ENCODE peak calls at places on chromosomes 16 and 17, in four cellular contexts. U, O, Y and C are unnamed samples.

GRCh38 chr16:28149016-28149888 is 62.5 kb downstream of the XPO6 start:
- DNase-seq in U (no peak), O (no peak), Y (no peak), C (no peak)

GRCh38 chr17:50560185-50560824 is at the start of gene CACNA1G:
- DNase-seq in U (peak), O (peak), Y (peak), C (peak)

GRCh38 chr16:85835956-85836705 is 36.6 kb downstream of the COX4I1 start:
- DNase-seq in U (no peak), O (no peak), Y (no peak), C (no peak)

GRCh38 chr17:48429638-48430586 is at the start of gene SKAP1:
- DNase-seq in U (peak), O (peak), Y (no peak), C (no peak)

GRCh38 chr17:64686705-64687104 is 24.6 kb upstream of the SMURF2 start:
- DNase-seq in U (no peak), O (peak), Y (no peak), C (no peak)

GRCh38 chr16:85328665-85329058 is 216.4 kb upstream of the CIBAR2 start:
- DNase-seq in U (no peak), O (no peak), Y (no peak), C (no peak)

GRCh38 chr17:38453951-38454421 is 25.7 kb downstream of the ARHGAP23 start:
- DNase-seq in U (peak), O (no peak), Y (no peak), C (no peak)

GRCh38 chr17:41406205-41406604 is 8.8 kb upstream of the KRT31 start:
- DNase-seq in U (no peak), O (no peak), Y (no peak), C (no peak)

GRCh38 chr17:28228109-28228840 is 90.7 kb upstream of the TMEM97 start:
- DNase-seq in U (peak), O (no peak), Y (no peak), C (no peak)

GRCh38 chr17:4796550-4796915 is 569 bp downstream of the PSMB6 start:
- DNase-seq in U (peak), O (no peak), Y (no peak), C (no peak)

GRCh38 chr17:63382826-63383225 is 63.3 kb downstream of the CYB561 start:
- DNase-seq in U (no peak), O (no peak), Y (no peak), C (no peak)

GRCh38 chr16:83136924-83137323 is 510.2 kb downstream of the CDH13 start:
- DNase-seq in U (no peak), O (no peak), Y (no peak), C (no peak)

GRCh38 chr16:56869513-56870270 is 4.7 kb downstream of the SLC12A3 start:
- DNase-seq in U (no peak), O (no peak), Y (no peak), C (no peak)
- TF ChIP-seq CTCF in U (peak), O (no peak), Y (peak), C (no peak)

GRCh38 chr16:1428511-1428910 is 2.4 kb upstream of the PERCC1 start:
- DNase-seq in U (no peak), O (no peak), Y (no peak), C (no peak)
- TF ChIP-seq CTCF in U (peak), O (no peak), Y (peak), C (no peak)

GRCh38 chr17:59745040-59745439 is 37.6 kb downstream of the VMP1 start:
- DNase-seq in U (no peak), O (no peak), Y (no peak), C (no peak)

GRCh38 chr17:59743842-59744241 is 36.4 kb downstream of the VMP1 start:
- DNase-seq in U (no peak), O (no peak), Y (no peak), C (no peak)

GRCh38 chr17:59748591-59748990 is 41.1 kb downstream of the VMP1 start:
- DNase-seq in U (no peak), O (no peak), Y (no peak), C (no peak)

GRCh38 chr17:59751955-59752413 is 44.5 kb downstream of the VMP1 start:
- DNase-seq in U (no peak), O (no peak), Y (no peak), C (no peak)

GRCh38 chr17:59746849-59747445 is 39.5 kb downstream of the VMP1 start:
- DNase-seq in U (peak), O (no peak), Y (no peak), C (no peak)
- TF ChIP-seq CTCF in U (peak), O (peak), Y (peak), C (peak)

GRCh38 chr17:916315-916714 is 63.3 kb downstream of the NXN start:
- DNase-seq in U (no peak), O (no peak), Y (no peak), C (no peak)
- TF ChIP-seq CTCF in U (peak), O (no peak), Y (peak), C (peak)

DNA sequence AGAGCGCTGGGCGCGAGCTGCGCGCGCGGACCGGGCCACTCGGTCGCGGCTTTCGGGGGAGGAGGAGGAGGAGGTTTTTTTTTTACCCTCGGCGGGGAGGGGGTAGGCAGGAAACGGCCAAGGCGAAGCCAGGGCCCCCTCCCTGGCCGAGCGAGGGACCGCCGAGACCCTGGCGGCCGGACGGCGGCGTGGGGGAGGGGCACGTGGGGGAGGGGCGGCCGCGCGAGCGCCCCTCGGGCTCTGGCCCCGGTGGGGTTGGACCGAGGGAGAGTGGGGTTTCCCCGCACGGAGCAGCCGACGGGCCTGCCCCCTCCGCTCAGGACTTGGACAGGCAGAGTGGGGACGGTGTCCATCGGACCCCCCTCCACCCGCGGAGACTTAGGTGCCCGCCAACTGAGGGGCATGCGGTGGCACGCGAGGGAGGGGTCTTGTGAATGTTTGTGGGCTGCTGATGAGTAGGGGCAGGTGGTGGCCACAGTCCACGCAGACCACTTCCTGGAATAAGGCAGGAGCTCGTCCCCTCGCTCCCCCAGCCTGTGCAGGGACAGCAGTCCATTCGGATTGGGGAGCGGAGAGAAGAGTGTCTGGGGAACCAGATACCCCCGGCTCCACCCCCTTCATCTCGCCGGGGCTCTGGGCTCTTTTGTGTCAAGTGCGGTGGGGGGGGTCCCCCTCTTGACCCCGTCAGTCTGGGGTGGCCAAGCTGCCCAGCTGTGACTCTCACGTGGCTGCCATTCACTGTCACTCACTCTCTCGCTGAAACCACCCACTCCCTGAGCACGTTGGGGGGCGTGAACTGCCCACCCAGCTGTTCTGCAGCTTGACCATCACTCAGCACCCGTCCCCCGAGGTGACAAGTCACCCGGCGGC is 3.0 kb upstream of the CHD3 start:
- DNase-seq in U (peak), O (peak), Y (no peak), C (no peak)
- TF ChIP-seq CTCF in U (no peak), O (no peak), Y (no peak), C (no peak)

GRCh38 chr17:43645765-43646481 is 15.8 kb downstream of the MEOX1 start:
- DNase-seq in U (peak), O (peak), Y (no peak), C (no peak)
- TF ChIP-seq CTCF in U (peak), O (no peak), Y (no peak), C (no peak)

GRCh38 chr17:46842835-46843234 is 8.5 kb upstream of the WNT9B start:
- DNase-seq in U (no peak), O (no peak), Y (no peak), C (no peak)
- TF ChIP-seq CTCF in U (peak), O (no peak), Y (peak), C (peak)

GRCh38 chr16:17144431-17144830 is 326.3 kb downstream of the XYLT1 start:
- DNase-seq in U (peak), O (no peak), Y (no peak), C (no peak)
- TF ChIP-seq CTCF in U (no peak), O (no peak), Y (no peak), C (no peak)

GRCh38 chr17:15288859-15289258 is 23.7 kb upstream of the PMP22 start:
- DNase-seq in U (no peak), O (no peak), Y (no peak), C (no peak)
- TF ChIP-seq CTCF in U (no peak), O (no peak), Y (no peak), C (no peak)

DNA sequence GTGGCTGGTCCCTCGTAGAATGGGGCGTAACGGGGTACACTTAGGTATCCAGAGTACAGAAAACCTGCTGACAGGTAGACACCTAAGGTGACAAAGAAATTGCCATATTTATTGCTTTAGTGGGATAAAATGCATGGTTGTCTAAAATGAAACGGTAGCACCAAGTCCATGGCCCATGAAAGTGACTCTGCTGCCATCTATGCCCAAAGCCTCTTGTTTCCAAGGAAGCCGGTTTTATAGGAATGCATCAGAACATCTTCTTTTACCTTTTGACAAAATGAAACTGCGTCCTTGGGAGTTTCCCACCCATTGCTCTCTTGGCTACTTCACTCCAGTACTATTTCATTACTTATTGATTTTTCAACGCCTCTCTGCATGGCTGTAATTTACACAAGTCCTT is 151.3 kb upstream of the ZFHX3 start:
- DNase-seq in U (no peak), O (no peak), Y (no peak), C (no peak)
- TF ChIP-seq CTCF in U (no peak), O (no peak), Y (no peak), C (peak)